ENCODE peak calls at places on chromosomes 3 and 15, in ten cellular contexts. S is cardiac muscle cell; H is psoas muscle; D is breast epithelium; Z is lower lobe of right lung; F is CD8-positive, alpha-beta T cell; O is upper lobe of right lung; V is K562; Q is heart right ventricle; P is IMR-90. U is an unnamed sample. For H3K36me3, the result is how much of the 10 kb centered on the place peaks cover.

GRCh38 chr3:127431066-127431465 is 143.2 kb upstream of the PRR20G start:
- DNase-seq in S (peak), H (no peak), D (peak), Z (no peak), F (no peak), O (peak), V (no peak), Q (no peak), P (no peak), U (no peak)

GRCh38 chr3:172601066-172601832 is 78.0 kb upstream of the TNFSF10 start:
- DNase-seq in S (no peak), H (no peak), D (no peak), Z (no peak), F (no peak), O (no peak), V (no peak), Q (no peak), P (no peak), U (no peak)

GRCh38 chr3:76122007-76122406 is 336.7 kb upstream of the ZNF717 start:
- DNase-seq in S (no peak), H (no peak), D (no peak), Z (no peak), F (no peak), O (no peak), V (no peak), Q (no peak), P (peak), U (no peak)

GRCh38 chr15:43370310-43370974 is 401 bp downstream of the ZSCAN29 start:
- DNase-seq in S (peak), H (no peak), D (no peak), Z (no peak), F (no peak), O (no peak), V (peak), Q (no peak), P (peak), U (no peak)

GRCh38 chr15:57130956-57131355 is 212.5 kb downstream of the TCF12 start:
- DNase-seq in S (no peak), H (no peak), D (no peak), Z (no peak), F (no peak), O (no peak), V (no peak), Q (no peak), P (no peak), U (no peak)

GRCh38 chr3:42690766-42691680 is 5.7 kb downstream of the KLHL40 start:
- DNase-seq in S (no peak), H (no peak), D (no peak), Z (peak), F (no peak), O (peak), V (no peak), Q (no peak), P (no peak), U (no peak)

GRCh38 chr3:50010959-50011358 is 71.0 kb downstream of the RBM6 start:
- DNase-seq in S (no peak), H (no peak), D (no peak), Z (no peak), F (no peak), O (no peak), V (no peak), Q (no peak), P (peak), U (no peak)

GRCh38 chr15:62099171-62099601 is 32.4 kb downstream of the C2CD4A start:
- DNase-seq in S (no peak), H (no peak), D (no peak), Z (no peak), F (no peak), O (no peak), V (no peak), Q (no peak), P (peak), U (no peak)

GRCh38 chr3:57309769-57310168 is 17.3 kb upstream of the ASB14 start:
- DNase-seq in S (no peak), H (no peak), D (no peak), Z (no peak), F (no peak), O (no peak), V (no peak), Q (no peak), P (no peak), U (no peak)

GRCh38 chr3:113721638-113722037 is 24.4 kb downstream of the NAA50 start:
- DNase-seq in S (no peak), H (no peak), D (no peak), Z (no peak), F (no peak), O (no peak), V (no peak), Q (no peak), P (no peak), U (no peak)

GRCh38 chr15:72285927-72286516 is 13.7 kb upstream of the PARP6 start:
- DNase-seq in S (peak), H (peak), D (no peak), Z (peak), F (peak), O (peak), V (peak), Q (no peak), P (peak), U (no peak)

GRCh38 chr15:41013698-41014414 is 60.6 kb downstream of the CHAC1 start:
- DNase-seq in S (no peak), H (no peak), D (no peak), Z (no peak), F (no peak), O (no peak), V (no peak), Q (no peak), P (peak), U (no peak)

GRCh38 chr15:48582472-48583235 is 62.9 kb downstream of the FBN1 start:
- DNase-seq in S (no peak), H (no peak), D (no peak), Z (no peak), F (no peak), O (no peak), V (no peak), Q (peak), P (peak), U (no peak)

GRCh38 chr15:63818191-63818590 is 15.6 kb downstream of the HERC1 start:
- DNase-seq in S (peak), H (no peak), D (no peak), Z (no peak), F (no peak), O (no peak), V (peak), Q (no peak), P (peak), U (no peak)

GRCh38 chr3:194312743-194313281 is 38.3 kb downstream of the CPN2 start:
- DNase-seq in S (peak), H (peak), D (peak), Z (no peak), F (no peak), O (peak), V (no peak), Q (no peak), P (peak), U (no peak)

GRCh38 chr3:107938128-107938527 is 152.7 kb downstream of the CD47 start:
- DNase-seq in S (peak), H (no peak), D (no peak), Z (no peak), F (peak), O (no peak), V (no peak), Q (no peak), P (peak), U (no peak)

GRCh38 chr3:69855436-69856162 is 116.3 kb downstream of the MITF start:
- DNase-seq in S (peak), H (no peak), D (no peak), Z (no peak), F (no peak), O (no peak), V (no peak), Q (no peak), P (peak), U (no peak)

GRCh38 chr3:143775401-143775970 is 72.8 kb downstream of the SLC9A9 start:
- DNase-seq in S (peak), H (no peak), D (no peak), Z (no peak), F (no peak), O (no peak), V (peak), Q (no peak), P (peak), U (no peak)

GRCh38 chr15:62999923-63000484 is 42.5 kb upstream of the TPM1 start:
- DNase-seq in S (no peak), H (no peak), D (no peak), Z (no peak), F (no peak), O (no peak), V (no peak), Q (no peak), P (no peak), U (no peak)

DNA sequence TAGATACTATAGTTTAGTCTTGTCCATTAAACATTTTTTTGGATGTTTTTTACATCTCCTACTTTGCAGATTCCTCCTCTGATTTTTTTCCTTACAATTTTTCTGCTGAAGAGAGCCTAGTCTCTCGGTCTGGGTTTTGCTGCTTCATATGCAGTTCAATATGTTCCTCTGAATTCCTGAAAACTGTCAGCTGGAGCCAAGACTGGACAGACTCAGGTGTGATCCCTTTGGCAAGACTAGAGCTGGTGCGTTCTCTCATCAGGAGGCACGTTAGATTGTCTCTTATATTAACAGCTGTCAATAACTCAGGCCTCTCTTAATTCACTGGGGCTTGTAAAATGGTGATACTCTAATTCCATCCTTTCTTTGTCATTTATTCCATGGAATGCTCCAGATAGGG is 13.4 kb upstream of the GHRL start:
- DNase-seq in S (no peak), H (no peak), D (no peak), Z (no peak), F (no peak), O (no peak), V (no peak), Q (no peak), P (no peak), U (no peak)
- H3K4me3 ChIP-seq in S (no peak), H (no peak), D (no peak), Z (no peak), F (no peak), O (no peak), V (no peak), Q (no peak), P (no peak), U (no peak)

DNA sequence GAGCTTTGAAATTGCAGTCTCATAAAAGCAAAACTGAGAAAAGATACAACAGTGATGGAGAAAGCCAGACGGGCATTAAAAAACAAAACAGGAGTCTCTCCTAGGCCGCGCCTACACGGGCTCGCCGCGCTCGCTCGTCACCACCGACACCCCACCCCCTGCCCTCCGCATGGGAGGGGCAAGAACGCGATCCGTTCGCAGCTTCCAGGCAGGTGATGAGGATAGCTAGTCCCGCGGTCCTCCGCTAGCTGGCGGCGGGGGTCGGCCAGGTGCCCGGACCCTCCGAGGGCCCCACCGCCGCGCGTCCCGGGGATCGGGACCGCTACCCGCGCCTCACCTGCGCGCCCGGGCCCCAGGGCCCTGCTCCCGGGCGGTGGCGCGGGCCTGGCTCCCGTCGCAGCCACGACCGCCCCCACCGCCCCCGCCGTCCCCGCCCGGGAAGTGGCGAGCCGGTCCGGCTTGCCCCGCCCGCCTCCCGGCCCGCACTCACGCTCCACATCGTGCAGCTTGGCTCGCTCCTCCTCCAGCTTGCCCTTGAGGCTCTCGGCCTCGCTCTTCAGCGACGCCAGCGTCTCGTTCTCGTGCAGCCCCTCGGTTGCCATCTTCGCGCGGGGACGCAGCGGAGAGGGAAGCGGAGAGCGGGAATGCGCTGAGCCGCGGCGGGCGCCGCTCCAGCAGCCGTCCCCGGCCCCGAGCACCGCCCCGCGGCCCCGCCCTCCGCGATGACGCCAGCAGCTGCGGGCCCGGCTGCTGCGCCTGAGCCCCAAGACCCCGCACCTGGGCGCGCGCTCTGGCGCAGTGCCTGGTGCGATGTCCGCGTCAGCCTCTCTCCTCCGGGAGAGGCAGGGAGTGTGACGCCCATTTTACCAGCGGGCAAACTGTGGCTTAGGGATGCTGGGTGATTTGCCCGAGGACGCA is 11.7 kb downstream of the GNB5 start:
- DNase-seq in S (peak), H (peak), D (peak), Z (peak), F (peak), O (peak), V (peak), Q (peak), P (peak), U (peak)
- TF ChIP-seq CTCF in S (no peak), H (no peak), D (no peak), Z (no peak), F (no peak), O (no peak), V (no peak), Q (no peak), P (no peak), U (no peak)

DNA sequence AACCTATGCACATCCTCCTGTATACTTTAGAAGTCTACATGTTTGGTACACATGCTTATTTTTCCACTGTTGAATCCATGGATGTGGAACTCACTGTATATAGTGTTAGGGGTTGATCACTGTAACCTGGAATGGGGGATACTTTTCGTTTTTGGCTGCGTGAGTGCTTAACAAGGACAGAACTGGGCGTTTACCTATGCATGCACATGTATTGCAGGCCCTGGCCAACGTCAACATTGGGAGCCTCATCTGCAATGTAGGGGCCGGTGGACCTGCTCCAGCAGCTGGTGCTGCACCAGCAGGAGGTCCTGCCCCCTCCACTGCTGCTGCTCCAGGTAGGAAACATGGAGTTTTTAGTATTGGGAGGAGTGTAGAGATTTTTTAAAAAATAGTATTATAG is 2.3 kb downstream of the RPLP1 start:
- DNase-seq in S (no peak), H (no peak), D (no peak), Z (no peak), F (no peak), O (no peak), V (no peak), Q (no peak), P (no peak), U (no peak)
- H3K36me3 ChIP-seq in S (under half), H (under half), D (under half), Z (under half), F (under half), O (under half), V (under half), Q (under half), P (under half), U (under half)

GRCh38 chr15:74540761-74541493 is at the start of gene ARID3B:
- DNase-seq in S (peak), H (peak), D (peak), Z (peak), F (peak), O (peak), V (peak), Q (peak), P (peak), U (peak)

GRCh38 chr15:74541494-74542191 is 623 bp downstream of the ARID3B start:
- DNase-seq in S (peak), H (peak), D (peak), Z (peak), F (peak), O (peak), V (peak), Q (peak), P (peak), U (no peak)

GRCh38 chr15:74543583-74543982 is 2.6 kb downstream of the ARID3B start:
- DNase-seq in S (no peak), H (no peak), D (no peak), Z (no peak), F (peak), O (no peak), V (no peak), Q (no peak), P (no peak), U (no peak)

GRCh38 chr15:74543043-74543422 is 2.0 kb downstream of the ARID3B start:
- DNase-seq in S (no peak), H (no peak), D (no peak), Z (no peak), F (no peak), O (no peak), V (no peak), Q (no peak), P (peak), U (no peak)

DNA sequence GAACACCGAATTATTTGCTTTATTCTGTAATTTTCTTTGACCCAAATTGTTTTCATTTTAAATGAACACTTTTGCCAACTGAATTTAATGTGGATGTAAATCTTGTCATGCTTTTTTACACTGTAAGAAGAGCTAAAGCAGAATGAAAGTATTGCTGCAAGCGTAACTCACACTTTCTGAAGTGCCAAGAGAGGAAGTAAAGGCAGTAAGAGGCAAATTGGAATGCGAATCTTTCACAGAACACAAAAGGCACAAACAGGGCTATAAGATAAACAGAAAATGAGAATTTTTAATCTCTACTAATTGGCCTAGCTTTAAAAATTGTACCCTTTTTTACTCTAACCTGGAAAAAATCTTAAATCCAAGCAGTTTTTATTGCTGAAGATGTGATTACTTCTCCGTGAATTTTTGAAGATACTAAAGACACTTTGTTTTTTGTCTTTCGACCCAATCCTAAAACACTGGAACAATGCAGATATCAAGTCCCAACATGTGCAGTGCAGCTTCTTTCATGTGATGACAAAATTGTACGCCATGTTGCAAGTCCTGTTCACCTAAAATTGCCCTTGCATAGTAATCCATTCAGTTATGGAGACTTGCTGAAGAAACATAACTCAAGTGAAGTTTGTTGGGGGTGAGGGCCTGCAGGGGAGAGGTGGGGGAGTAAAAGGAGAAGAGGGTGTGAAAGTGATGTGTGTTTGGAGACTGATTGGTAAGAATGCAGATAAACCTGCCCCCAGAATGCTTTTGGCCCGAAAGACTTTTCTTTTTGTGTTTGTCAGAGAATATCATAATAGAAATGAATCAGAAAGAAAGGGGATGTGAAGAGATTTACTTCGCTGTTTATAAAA is 1.4 kb downstream of the ARID3B start:
- DNase-seq in S (no peak), H (no peak), D (no peak), Z (no peak), F (no peak), O (no peak), V (no peak), Q (no peak), P (no peak), U (no peak)
- H3K4me3 ChIP-seq in S (peak), H (peak), D (peak), Z (peak), F (peak), O (peak), V (peak), Q (peak), P (peak), U (peak)

DNA sequence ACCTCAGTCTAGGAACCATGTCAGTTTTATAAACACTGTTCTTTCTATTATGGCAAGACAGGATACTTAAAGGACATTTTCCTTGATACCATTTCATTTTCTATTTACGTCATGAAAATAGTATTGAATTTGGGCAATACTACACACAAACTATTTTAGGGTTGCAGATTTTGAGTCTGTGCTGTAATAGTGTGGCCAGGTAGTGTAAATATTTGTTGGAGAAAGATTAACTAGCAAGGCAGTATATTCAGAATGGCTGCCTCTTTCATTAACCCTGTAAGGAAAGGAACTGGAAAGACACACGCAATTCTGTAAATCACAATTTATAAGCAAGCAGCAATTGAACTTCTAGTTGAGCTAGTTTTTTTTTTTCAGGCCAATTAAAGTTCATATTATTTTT is 2.0 kb downstream of the CTXND1 start:
- DNase-seq in S (no peak), H (no peak), D (no peak), Z (no peak), F (no peak), O (no peak), V (no peak), Q (no peak), P (no peak), U (no peak)
- TF ChIP-seq CTCF in S (no peak), H (no peak), D (no peak), Z (no peak), F (no peak), O (no peak), V (no peak), Q (no peak), P (no peak), U (no peak)

GRCh38 chr15:98854496-98854895 is 153.1 kb downstream of the PGPEP1L start:
- DNase-seq in S (no peak), H (no peak), D (peak), Z (no peak), F (no peak), O (no peak), V (no peak), Q (no peak), P (no peak), U (no peak)

GRCh38 chr15:98855815-98856539 is 151.6 kb downstream of the PGPEP1L start:
- DNase-seq in S (no peak), H (no peak), D (no peak), Z (no peak), F (no peak), O (no peak), V (no peak), Q (no peak), P (no peak), U (no peak)

GRCh38 chr15:98853161-98853560 is 154.4 kb downstream of the PGPEP1L start:
- DNase-seq in S (peak), H (peak), D (peak), Z (peak), F (peak), O (peak), V (peak), Q (peak), P (peak), U (no peak)

GRCh38 chr15:98855067-98855814 is 152.4 kb downstream of the PGPEP1L start:
- DNase-seq in S (no peak), H (no peak), D (no peak), Z (no peak), F (no peak), O (no peak), V (no peak), Q (no peak), P (no peak), U (no peak)

GRCh38 chr15:98853593-98854420 is 153.8 kb downstream of the PGPEP1L start:
- DNase-seq in S (peak), H (no peak), D (peak), Z (peak), F (no peak), O (peak), V (no peak), Q (no peak), P (no peak), U (no peak)
- H3K36me3 ChIP-seq in S (under half), H (under half), D (under half), Z (under half), F (under half), O (under half), V (under half), Q (under half), P (under half), U (under half)

GRCh38 chr15:98799461-98799971 is 151.2 kb downstream of the IGF1R start:
- DNase-seq in S (peak), H (no peak), D (no peak), Z (peak), F (no peak), O (no peak), V (no peak), Q (no peak), P (peak), U (no peak)
- H3K4me3 ChIP-seq in S (no peak), H (peak), D (no peak), Z (no peak), F (no peak), O (no peak), V (no peak), Q (no peak), P (no peak), U (peak)

U was measured in thoracic aorta.